ENCODE peak calls at places on chromosomes 7 and 10, in nine cellular contexts. J is left lung; W is EH; A is substantia nigra; I is NCI-H82; L is spleen; E is stimulated activated CD4-positive, alpha-beta T cell treated with anti-CD3 and anti-CD28 coated beads, Interleukin-1b, Interleukin-23, amount 100 ng/mL, for 24 hours; F is C1 segment of cervical spinal cord; G is skeletal muscle cell. Y is an unnamed sample.
A peak's percentile ranks its signal among the peaks of the same experiment; 100 is the strongest.

GRCh38 chr10:93363891-93364648 is 118.1 kb downstream of the MYOF start:
- DNase-seq in L (peak; percentile 81), G (no peak), W (no peak), E (no peak), A (no peak), I (no peak), F (no peak), J (peak; percentile 89), Y (no peak)

GRCh38 chr7:23696916-23697441 is 13.0 kb upstream of the STK31 start:
- DNase-seq in J (peak; percentile 84), A (peak; percentile 15), W (peak; percentile 67), F (no peak), E (peak; percentile 28), I (peak; percentile 86), L (peak; percentile 85), G (no peak), Y (peak; percentile 36)

GRCh38 chr7:101614939-101615302 is 14.2 kb downstream of the MYL10 start:
- DNase-seq in L (no peak), W (peak; percentile 76), E (no peak), A (no peak), I (no peak), J (peak; percentile 64), G (no peak), F (no peak), Y (no peak)

GRCh38 chr7:9453521-9453920 is 1020.1 kb downstream of the NXPH1 start:
- DNase-seq in I (no peak), A (no peak), W (no peak), F (no peak), E (no peak), L (no peak), G (no peak), J (no peak), Y (no peak)

GRCh38 chr7:108455833-108456677 is at the start of gene NRCAM:
- DNase-seq in F (peak; percentile 17), I (peak; percentile 97), G (no peak), A (peak; percentile 64), E (peak; percentile 20), J (peak; percentile 76), L (peak; percentile 80), W (peak; percentile 13), Y (peak; percentile 94)

GRCh38 chr7:73732397-73732796 is 6.2 kb downstream of the ABHD11 start:
- DNase-seq in L (no peak), I (no peak), J (no peak), W (no peak), A (no peak), E (no peak), G (no peak), F (no peak), Y (no peak)

GRCh38 chr10:17101910-17102266 is 27.7 kb downstream of the CUBN start:
- DNase-seq in L (no peak), F (no peak), I (no peak), E (no peak), G (no peak), W (no peak), J (no peak), A (no peak), Y (no peak)

GRCh38 chr10:803041-803741 is 113.7 kb upstream of the DIP2C start:
- DNase-seq in E (no peak), L (no peak), I (no peak), J (peak; percentile 63), W (no peak), A (no peak), G (no peak), F (no peak), Y (no peak)

GRCh38 chr10:132027423-132027983 is 38.2 kb upstream of the JAKMIP3 start:
- DNase-seq in A (no peak), W (peak; percentile 73), F (no peak), G (no peak), L (no peak), E (no peak), I (no peak), J (no peak), Y (no peak)

GRCh38 chr10:122112021-122112616 is 123.2 kb downstream of the TACC2 start:
- DNase-seq in J (no peak), G (no peak), F (no peak), I (no peak), E (no peak), L (no peak), W (peak; percentile 64), A (no peak), Y (no peak)

GRCh38 chr7:154996101-154996500 is 6.8 kb downstream of the PAXIP1 start:
- DNase-seq in J (no peak), E (no peak), W (no peak), G (no peak), F (no peak), L (no peak), A (no peak), I (no peak), Y (no peak)

GRCh38 chr10:13213163-13213562 is 21.0 kb downstream of the UCMA start:
- DNase-seq in G (no peak), F (no peak), E (no peak), J (no peak), A (no peak), W (no peak), L (no peak), I (no peak), Y (no peak)

GRCh38 chr7:153521370-153521769 is 530.8 kb upstream of the DPP6 start:
- DNase-seq in F (no peak), A (no peak), I (no peak), E (no peak), G (no peak), J (no peak), L (no peak), W (no peak), Y (no peak)

GRCh38 chr10:29623797-29624196 is 11.0 kb downstream of the SVIL start:
- DNase-seq in I (no peak), A (no peak), L (no peak), E (no peak), F (no peak), J (no peak), W (no peak), G (no peak), Y (no peak)

GRCh38 chr10:79181680-79182079 is 112.9 kb downstream of the ZMIZ1 start:
- DNase-seq in W (no peak), G (no peak), A (no peak), J (peak; percentile 74), L (no peak), F (no peak), I (no peak), E (no peak), Y (peak; percentile 74)

GRCh38 chr7:139591550-139592195 is 68.2 kb downstream of the CLEC2L start:
- DNase-seq in I (no peak), L (no peak), G (no peak), J (no peak), E (no peak), F (no peak), W (no peak), A (no peak), Y (no peak)

GRCh38 chr10:71795248-71795647 is 21.9 kb upstream of the VSIR start:
- DNase-seq in G (no peak), F (no peak), J (no peak), A (no peak), I (no peak), W (peak; percentile 46), L (no peak), E (no peak), Y (no peak)

GRCh38 chr7:69929622-69930021 is 331.3 kb downstream of the AUTS2 start:
- DNase-seq in I (no peak), F (no peak), L (no peak), A (no peak), G (no peak), E (no peak), J (no peak), W (no peak), Y (no peak)

GRCh38 chr10:51063659-51064535 is 10.4 kb upstream of the PRKG1 start:
- DNase-seq in A (no peak), W (peak; percentile 67), E (no peak), L (no peak), I (peak; percentile 36), J (no peak), G (peak; percentile 30), F (no peak), Y (no peak)

Y was measured in NCI-H2227 treated with DMSO at 0.1 percent for 48 hours.